ENCODE peak calls at places on chromosomes 1 and 21, in four cellular contexts. One of them, this sample, is unnamed.

GRCh38 chr1:60898413-60898812 is 183.9 kb upstream of the NFIA start:
- ATAC-seq in HepG2: no peak
- ATAC-seq in upper lobe of left lung: no peak
- ATAC-seq in HCT116: no peak
- ATAC-seq in this sample: no peak

GRCh38 chr1:114026797-114027196 is 47.5 kb downstream of the OLFML3 start:
- ATAC-seq in upper lobe of left lung: no peak
- ATAC-seq in HCT116: no peak
- ATAC-seq in HepG2: no peak
- ATAC-seq in this sample: no peak

GRCh38 chr1:228084325-228084724 is 1.8 kb downstream of the ARF1 start:
- ATAC-seq in HCT116: no peak
- ATAC-seq in HepG2: no peak
- ATAC-seq in upper lobe of left lung: no peak
- ATAC-seq in this sample: no peak

GRCh38 chr1:26360051-26360806 is 6.3 kb upstream of the CRYBG2 start:
- ATAC-seq in upper lobe of left lung: no peak
- ATAC-seq in HCT116: no peak
- ATAC-seq in HepG2: no peak
- ATAC-seq in this sample: no peak

GRCh38 chr1:95742591-95743089 is 508.6 kb downstream of the RWDD3 start:
- ATAC-seq in upper lobe of left lung: no peak
- ATAC-seq in HCT116: peak; percentile 79
- ATAC-seq in HepG2: no peak
- ATAC-seq in this sample: no peak

GRCh38 chr21:31484219-31484618 is 140.2 kb upstream of the TIAM1 start:
- ATAC-seq in HCT116: no peak
- ATAC-seq in upper lobe of left lung: no peak
- ATAC-seq in HepG2: no peak
- ATAC-seq in this sample: no peak

GRCh38 chr1:43206721-43207228 is 34.6 kb downstream of the CFAP57 start:
- ATAC-seq in upper lobe of left lung: peak; percentile 88
- ATAC-seq in HCT116: peak; percentile 96
- ATAC-seq in HepG2: peak; percentile 99
- ATAC-seq in this sample: peak; percentile 83

GRCh38 chr1:31605908-31606427 is 11.5 kb upstream of the HCRTR1 start:
- ATAC-seq in upper lobe of left lung: no peak
- ATAC-seq in HepG2: no peak
- ATAC-seq in HCT116: no peak
- ATAC-seq in this sample: no peak

GRCh38 chr1:205812271-205812877 is 624 bp downstream of the SLC41A1 start:
- ATAC-seq in HCT116: peak; percentile 19
- ATAC-seq in upper lobe of left lung: peak; percentile 15
- ATAC-seq in HepG2: peak; percentile 62
- ATAC-seq in this sample: peak; percentile 8

GRCh38 chr1:232226197-232226681 is 403.7 kb downstream of the SIPA1L2 start:
- ATAC-seq in upper lobe of left lung: no peak
- ATAC-seq in HCT116: no peak
- ATAC-seq in HepG2: no peak
- ATAC-seq in this sample: no peak

GRCh38 chr1:10696977-10697376 is 99.5 kb downstream of the CASZ1 start:
- ATAC-seq in HepG2: no peak
- ATAC-seq in upper lobe of left lung: no peak
- ATAC-seq in HCT116: no peak
- ATAC-seq in this sample: no peak

GRCh38 chr1:183029591-183030000 is 6.4 kb downstream of the LAMC1 start:
- ATAC-seq in upper lobe of left lung: no peak
- ATAC-seq in HCT116: peak; percentile 46
- ATAC-seq in HepG2: peak; percentile 58
- ATAC-seq in this sample: peak; percentile 21

GRCh38 chr1:26907071-26907922 is 6.5 kb downstream of the NR0B2 start:
- ATAC-seq in HCT116: peak; percentile 91
- ATAC-seq in HepG2: peak; percentile 61
- ATAC-seq in upper lobe of left lung: peak; percentile 73
- ATAC-seq in this sample: no peak

GRCh38 chr1:19450811-19451564 is 34.4 kb downstream of the CAPZB start:
- ATAC-seq in HepG2: no peak
- ATAC-seq in upper lobe of left lung: no peak
- ATAC-seq in HCT116: peak; percentile 77
- ATAC-seq in this sample: peak; percentile 59

GRCh38 chr1:149945206-149945605 is 8.5 kb upstream of the MTMR11 start:
- ATAC-seq in upper lobe of left lung: no peak
- ATAC-seq in HepG2: no peak
- ATAC-seq in HCT116: no peak
- ATAC-seq in this sample: no peak

GRCh38 chr1:34858901-34859441 is 578 bp downstream of the SMIM12 start:
- ATAC-seq in upper lobe of left lung: no peak
- ATAC-seq in HepG2: peak; percentile 49
- ATAC-seq in HCT116: peak; percentile 11
- ATAC-seq in this sample: peak; percentile 17

GRCh38 chr1:204254031-204254661 is 40.4 kb upstream of the GOLT1A start:
- ATAC-seq in HepG2: peak; percentile 96
- ATAC-seq in HCT116: no peak
- ATAC-seq in upper lobe of left lung: no peak
- ATAC-seq in this sample: peak; percentile 90

GRCh38 chr1:15328785-15329480 is 80.8 kb upstream of the EFHD2 start:
- ATAC-seq in upper lobe of left lung: no peak
- ATAC-seq in HepG2: no peak
- ATAC-seq in HCT116: no peak
- ATAC-seq in this sample: peak; percentile 67

GRCh38 chr1:99327357-99327756 is 63.1 kb downstream of the PLPPR4 start:
- ATAC-seq in HepG2: no peak
- ATAC-seq in HCT116: no peak
- ATAC-seq in upper lobe of left lung: no peak
- ATAC-seq in this sample: no peak

GRCh38 chr1:11256299-11256698 is 6.1 kb downstream of the MTOR start:
- ATAC-seq in HCT116: no peak
- ATAC-seq in HepG2: peak; percentile 45
- ATAC-seq in upper lobe of left lung: no peak
- ATAC-seq in this sample: no peak

GRCh38 chr1:42845866-42846256 is 552 bp upstream of the ZNF691 start:
- ATAC-seq in HepG2: peak; percentile 19
- ATAC-seq in HCT116: peak; percentile 22
- ATAC-seq in upper lobe of left lung: no peak
- ATAC-seq in this sample: peak; percentile 13

GRCh38 chr1:158045639-158046038 is 52.2 kb downstream of the KIRREL1 start:
- ATAC-seq in upper lobe of left lung: no peak
- ATAC-seq in HCT116: no peak
- ATAC-seq in HepG2: no peak
- ATAC-seq in this sample: peak; percentile 54

GRCh38 chr1:228392111-228392936 is 14.3 kb downstream of the TRIM11 start:
- ATAC-seq in upper lobe of left lung: no peak
- ATAC-seq in HCT116: peak; percentile 71
- ATAC-seq in HepG2: no peak
- ATAC-seq in this sample: no peak

GRCh38 chr1:55129194-55129728 is 85.9 kb downstream of the USP24 start:
- ATAC-seq in upper lobe of left lung: no peak
- ATAC-seq in HepG2: no peak
- ATAC-seq in HCT116: no peak
- ATAC-seq in this sample: no peak

GRCh38 chr1:39104158-39105060 is 78.3 kb downstream of the NDUFS5 start:
- ATAC-seq in upper lobe of left lung: no peak
- ATAC-seq in HepG2: peak; percentile 66
- ATAC-seq in HCT116: peak; percentile 33
- ATAC-seq in this sample: peak; percentile 32

GRCh38 chr1:97925982-97926708 is 5.3 kb upstream of the DPYD start:
- ATAC-seq in HepG2: peak; percentile 15
- ATAC-seq in upper lobe of left lung: no peak
- ATAC-seq in HCT116: no peak
- ATAC-seq in this sample: no peak

GRCh38 chr1:226176870-226177269 is 9.7 kb downstream of the ACBD3 start:
- ATAC-seq in HepG2: no peak
- ATAC-seq in HCT116: no peak
- ATAC-seq in upper lobe of left lung: no peak
- ATAC-seq in this sample: no peak

GRCh38 chr1:181043025-181043880 is 9.5 kb downstream of the MR1 start:
- ATAC-seq in HCT116: no peak
- ATAC-seq in upper lobe of left lung: peak; percentile 85
- ATAC-seq in HepG2: peak; percentile 24
- ATAC-seq in this sample: no peak

GRCh38 chr1:30379684-30380624 is 343.4 kb downstream of the MATN1 start:
- ATAC-seq in upper lobe of left lung: peak; percentile 75
- ATAC-seq in HCT116: peak; percentile 95
- ATAC-seq in HepG2: peak; percentile 96
- ATAC-seq in this sample: peak; percentile 65

GRCh38 chr1:18820791-18821641 is 38.4 kb downstream of the TAS1R2 start:
- ATAC-seq in HepG2: peak; percentile 93
- ATAC-seq in upper lobe of left lung: peak; percentile 81
- ATAC-seq in HCT116: peak; percentile 96
- ATAC-seq in this sample: peak; percentile 80

GRCh38 chr1:244137725-244138124 is 86.6 kb downstream of the ZBTB18 start:
- ATAC-seq in HepG2: no peak
- ATAC-seq in HCT116: no peak
- ATAC-seq in upper lobe of left lung: no peak
- ATAC-seq in this sample: no peak

GRCh38 chr1:71666609-71667008 is 585.8 kb upstream of the ZRANB2 start:
- ATAC-seq in HepG2: no peak
- ATAC-seq in upper lobe of left lung: no peak
- ATAC-seq in HCT116: no peak
- ATAC-seq in this sample: no peak

GRCh38 chr1:168835153-168835648 is 106.2 kb upstream of the DPT start:
- ATAC-seq in HCT116: no peak
- ATAC-seq in upper lobe of left lung: peak; percentile 66
- ATAC-seq in HepG2: no peak
- ATAC-seq in this sample: no peak
- TF ChIP-seq POLR2AphosphoS5 in HCT116: no peak
- TF ChIP-seq POLR2AphosphoS5 in upper lobe of left lung: no peak
- TF ChIP-seq POLR2AphosphoS5 in HepG2: no peak
- TF ChIP-seq POLR2AphosphoS5 in this sample: no peak

GRCh38 chr1:247855911-247856310 is 1.1 kb upstream of the TRIM58 start:
- ATAC-seq in HepG2: no peak
- ATAC-seq in HCT116: no peak
- ATAC-seq in upper lobe of left lung: no peak
- ATAC-seq in this sample: no peak

GRCh38 chr1:247857069-247857985 is at the start of gene TRIM58:
- ATAC-seq in HepG2: no peak
- ATAC-seq in HCT116: no peak
- ATAC-seq in upper lobe of left lung: no peak
- ATAC-seq in this sample: peak; percentile 92

GRCh38 chr1:247862756-247863155 is 5.8 kb downstream of the TRIM58 start:
- ATAC-seq in HepG2: no peak
- ATAC-seq in upper lobe of left lung: no peak
- ATAC-seq in HCT116: no peak
- ATAC-seq in this sample: no peak

GRCh38 chr1:247854899-247855545 is 2.0 kb upstream of the TRIM58 start:
- ATAC-seq in upper lobe of left lung: no peak
- ATAC-seq in HepG2: no peak
- ATAC-seq in HCT116: no peak
- ATAC-seq in this sample: no peak

DNA sequence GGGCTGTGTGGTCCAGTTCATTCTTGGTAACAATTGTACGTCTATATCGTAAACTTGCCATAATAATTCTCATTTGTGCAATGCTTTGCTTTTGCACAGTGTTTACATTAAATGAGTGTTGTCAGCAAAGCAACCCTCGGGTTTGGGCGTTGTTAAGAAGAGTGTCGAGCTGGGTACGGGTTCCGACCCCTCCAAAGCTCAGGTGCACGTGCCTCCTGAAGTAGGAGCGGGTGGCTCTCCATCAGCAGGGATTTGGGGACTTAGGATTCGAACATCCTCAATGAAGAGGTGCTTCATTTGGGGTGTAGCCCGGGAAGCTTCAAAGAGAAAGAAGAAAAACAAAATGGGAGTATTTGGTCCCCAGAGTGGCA is 984 bp downstream of the TRIM58 start:
- ATAC-seq in HepG2: no peak
- ATAC-seq in HCT116: no peak
- ATAC-seq in upper lobe of left lung: no peak
- ATAC-seq in this sample: no peak
- H3K4me3 ChIP-seq in HepG2: no peak overlapping the region
- H3K4me3 ChIP-seq in HCT116: no peak overlapping the region
- H3K4me3 ChIP-seq in upper lobe of left lung: peak overlapping the region; percentile 42
- H3K4me3 ChIP-seq in this sample: peak overlapping the region; percentile 48

DNA sequence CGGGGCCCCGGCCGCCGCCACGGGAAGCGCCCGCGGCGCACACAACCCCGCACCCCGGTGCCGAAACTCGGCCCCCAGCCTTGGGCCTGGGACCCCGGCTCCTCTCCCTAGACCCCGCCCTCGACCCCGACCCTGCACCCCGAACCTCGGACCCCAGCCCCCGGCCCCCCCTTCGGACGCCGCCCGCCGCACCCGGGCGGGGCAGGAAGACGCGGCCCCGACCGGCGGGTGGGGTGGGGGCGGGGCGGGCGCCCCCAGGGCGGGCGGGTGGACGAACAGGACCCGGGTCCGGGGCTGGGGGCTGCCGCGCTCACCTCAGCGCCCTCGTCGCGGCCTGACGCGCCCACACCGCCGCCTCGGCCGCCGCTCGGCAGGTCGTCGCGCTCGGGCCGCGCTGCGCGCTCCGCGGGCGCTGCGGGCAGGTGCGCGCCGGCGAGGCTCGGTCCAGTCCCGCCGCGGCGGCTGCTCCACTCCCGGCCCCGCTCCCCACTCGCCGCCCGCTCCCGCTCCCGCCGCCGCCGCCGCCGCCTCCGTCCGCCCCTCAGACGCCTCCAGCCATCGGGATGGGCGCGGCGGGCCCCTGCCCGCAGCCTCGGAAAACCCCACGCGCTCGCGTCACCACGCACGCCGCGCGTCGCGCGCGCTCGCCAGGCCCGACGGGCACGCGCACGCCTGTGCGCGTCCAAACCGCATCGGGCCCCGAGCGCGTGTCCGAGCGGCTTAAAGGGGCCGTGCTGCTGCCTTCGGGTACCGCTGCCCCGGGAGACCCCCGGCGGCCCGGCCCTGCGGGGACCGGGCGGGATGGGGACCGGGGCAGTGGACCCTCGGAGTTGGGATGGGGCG is at the start of gene GNB1:
- ATAC-seq in HCT116: peak; percentile 73
- ATAC-seq in HepG2: peak; percentile 33
- ATAC-seq in upper lobe of left lung: peak; percentile 90
- ATAC-seq in this sample: peak; percentile 92
- H3K4me1 ChIP-seq in HCT116: peaks cover 50% of the 10 kb centered on the region
- H3K4me1 ChIP-seq in HepG2: peaks cover 74% of the 10 kb centered on the region
- H3K4me1 ChIP-seq in upper lobe of left lung: peaks cover 59% of the 10 kb centered on the region
- H3K4me1 ChIP-seq in this sample: peaks cover 80% of the 10 kb centered on the region

GRCh38 chr21:33229776-33230517 is at the start of gene IFNAR2:
- ATAC-seq in upper lobe of left lung: peak; percentile 90
- ATAC-seq in HCT116: peak; percentile 96
- ATAC-seq in HepG2: peak; percentile 80
- ATAC-seq in this sample: peak; percentile 95
- TF ChIP-seq POLR2AphosphoS5 in upper lobe of left lung: peak; percentile 90
- TF ChIP-seq POLR2AphosphoS5 in HCT116: peak; percentile 55
- TF ChIP-seq POLR2AphosphoS5 in HepG2: peak; percentile 26
- TF ChIP-seq POLR2AphosphoS5 in this sample: peak; percentile 61